ENCODE peak calls at places on chromosomes 13 and 19, in six cellular contexts. V is bronchial epithelial cell, B is tibial nerve, L is uterus, O is MM.1S, I is lower leg skin. T is an unnamed sample.

GRCh38 chr19:33171916-33172359 is 22.2 kb upstream of the LRP3 start:
- DNase-seq in V (peak), B (no peak), L (no peak), O (no peak), I (no peak), T (no peak)

GRCh38 chr19:41861846-41862245 is 1.8 kb downstream of the RPS19 start:
- DNase-seq in V (no peak), B (no peak), L (no peak), O (no peak), I (no peak), T (no peak)

GRCh38 chr13:94825507-94825906 is 113.2 kb upstream of the SOX21 start:
- DNase-seq in V (no peak), B (peak), L (peak), O (no peak), I (peak), T (no peak)

GRCh38 chr13:41034862-41035261 is 15.7 kb upstream of the ELF1 start:
- DNase-seq in V (peak), B (no peak), L (no peak), O (no peak), I (no peak), T (no peak)

GRCh38 chr13:28199089-28199488 is 60.7 kb downstream of the PAN3 start:
- DNase-seq in V (no peak), B (no peak), L (no peak), O (no peak), I (no peak), T (no peak)

GRCh38 chr13:107238262-107238661 is 670.3 kb upstream of the ARGLU1 start:
- DNase-seq in V (no peak), B (no peak), L (no peak), O (no peak), I (no peak), T (no peak)

GRCh38 chr19:46495789-46496099 is at the start of gene PNMA8B:
- DNase-seq in V (peak), B (no peak), L (no peak), O (peak), I (no peak), T (peak)

GRCh38 chr13:113851480-113851803 is 12.4 kb downstream of the GAS6 start:
- DNase-seq in V (no peak), B (no peak), L (no peak), O (no peak), I (no peak), T (no peak)

GRCh38 chr19:38046254-38047047 is 139.4 kb downstream of the SIPA1L3 start:
- DNase-seq in V (no peak), B (no peak), L (no peak), O (no peak), I (no peak), T (peak)

GRCh38 chr13:107992542-107992941 is 222.8 kb downstream of the LIG4 start:
- DNase-seq in V (peak), B (no peak), L (no peak), O (no peak), I (no peak), T (no peak)

GRCh38 chr19:18900700-18901502 is 4.9 kb upstream of the CERS1 start:
- DNase-seq in V (no peak), B (no peak), L (no peak), O (no peak), I (no peak), T (no peak)

GRCh38 chr19:43984687-43985000 is 656 bp downstream of the ZNF155 start:
- DNase-seq in V (no peak), B (no peak), L (no peak), O (no peak), I (no peak), T (no peak)

GRCh38 chr19:51607077-51607476 is 23.1 kb downstream of the SIGLEC5 start:
- DNase-seq in V (no peak), B (no peak), L (no peak), O (peak), I (no peak), T (peak)

GRCh38 chr13:48028066-48028465 is 9.5 kb upstream of the NUDT15 start:
- DNase-seq in V (peak), B (no peak), L (no peak), O (no peak), I (no peak), T (no peak)

GRCh38 chr13:22926176-22927007 is 254.4 kb upstream of the SGCG start:
- DNase-seq in V (peak), B (peak), L (peak), O (no peak), I (peak), T (no peak)

GRCh38 chr13:96200810-96201209 is 110.9 kb downstream of the HS6ST3 start:
- DNase-seq in V (no peak), B (no peak), L (no peak), O (no peak), I (no peak), T (no peak)
- TF ChIP-seq CTCF in V (no peak), B (no peak), L (no peak), O (no peak), I (no peak), T (no peak)

GRCh38 chr19:11598746-11599145 is 1.5 kb downstream of the ZNF627 start:
- DNase-seq in V (no peak), B (no peak), L (no peak), O (no peak), I (no peak), T (no peak)
- H3K4me3 ChIP-seq in V (no peak), B (no peak), L (no peak), O (no peak), I (no peak), T (no peak)

GRCh38 chr19:29016353-29016752 is 196.6 kb downstream of the UQCRFS1 start:
- DNase-seq in V (no peak), B (no peak), L (no peak), O (no peak), I (no peak), T (no peak)

GRCh38 chr19:29013988-29014387 is 199.0 kb downstream of the UQCRFS1 start:
- DNase-seq in V (no peak), B (no peak), L (no peak), O (no peak), I (no peak), T (no peak)

GRCh38 chr19:29015569-29015968 is 197.4 kb downstream of the UQCRFS1 start:
- DNase-seq in V (no peak), B (no peak), L (no peak), O (no peak), I (no peak), T (no peak)

GRCh38 chr19:29013325-29013724 is 199.6 kb downstream of the UQCRFS1 start:
- DNase-seq in V (no peak), B (no peak), L (no peak), O (no peak), I (no peak), T (no peak)

DNA sequence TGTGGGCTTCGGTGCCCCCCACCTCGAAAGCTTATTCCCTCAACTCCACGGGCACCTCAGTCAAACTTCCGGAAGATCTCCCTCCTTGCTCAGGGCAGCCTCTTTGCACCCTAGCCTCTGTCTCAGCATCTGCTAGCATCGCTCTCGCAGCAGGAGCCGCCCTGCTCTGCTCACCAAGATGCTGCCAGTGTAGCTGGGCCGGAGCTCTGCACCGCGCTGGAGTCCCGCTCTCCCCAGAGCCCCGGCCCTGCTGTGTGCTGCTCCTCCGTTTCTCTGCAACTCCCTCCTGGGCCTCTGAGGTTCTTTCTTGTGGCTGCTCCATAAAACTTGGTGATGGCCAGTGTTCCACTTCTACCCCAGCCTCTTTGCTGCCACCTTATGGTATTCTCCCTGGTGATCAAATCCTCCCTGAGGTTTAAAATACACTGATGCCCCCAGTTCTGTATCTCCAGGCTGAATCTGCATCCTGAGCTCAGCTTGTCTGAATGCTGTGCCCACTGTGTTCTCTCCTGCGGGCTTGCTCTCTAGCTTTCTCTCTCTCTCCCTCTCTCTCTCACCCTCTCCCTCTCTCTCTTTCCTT is 198.0 kb downstream of the UQCRFS1 start:
- DNase-seq in V (no peak), B (no peak), L (no peak), O (no peak), I (no peak), T (no peak)
- TF ChIP-seq CTCF in V (no peak), B (no peak), L (no peak), O (no peak), I (no peak), T (no peak)

GRCh38 chr19:640156-640548 is 473 bp downstream of the FGF22 start:
- DNase-seq in V (no peak), B (no peak), L (no peak), O (no peak), I (no peak), T (no peak)

GRCh38 chr19:639251-640155 is at the start of gene FGF22:
- DNase-seq in V (peak), B (peak), L (peak), O (peak), I (peak), T (peak)

GRCh38 chr19:640606-641170 is 1.0 kb downstream of the FGF22 start:
- DNase-seq in V (no peak), B (no peak), L (no peak), O (no peak), I (no peak), T (no peak)

GRCh38 chr19:641702-642101 is 2.0 kb downstream of the FGF22 start:
- DNase-seq in V (no peak), B (no peak), L (no peak), O (no peak), I (no peak), T (no peak)

DNA sequence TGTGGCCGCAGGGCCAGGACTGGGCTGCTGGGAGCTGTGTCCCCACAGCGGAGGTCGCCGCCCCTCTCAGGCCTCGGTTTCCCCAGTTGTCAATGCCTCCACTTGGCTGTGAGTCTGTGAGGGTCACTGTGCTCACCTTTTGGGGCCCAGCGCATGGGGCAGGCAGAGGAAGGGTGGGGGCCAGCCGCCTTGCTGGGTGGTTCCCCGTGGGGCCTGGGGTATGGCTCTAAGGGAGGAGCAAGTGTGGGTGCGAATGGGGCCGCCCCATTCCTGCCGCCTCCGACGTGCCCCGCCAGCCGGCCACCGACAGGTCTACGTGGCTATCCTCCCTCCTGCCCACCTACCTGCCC is 803 bp upstream of the FGF22 start:
- DNase-seq in V (no peak), B (no peak), L (no peak), O (no peak), I (no peak), T (no peak)
- H3K4me3 ChIP-seq in V (no peak), B (peak), L (peak), O (peak), I (no peak), T (no peak)

DNA sequence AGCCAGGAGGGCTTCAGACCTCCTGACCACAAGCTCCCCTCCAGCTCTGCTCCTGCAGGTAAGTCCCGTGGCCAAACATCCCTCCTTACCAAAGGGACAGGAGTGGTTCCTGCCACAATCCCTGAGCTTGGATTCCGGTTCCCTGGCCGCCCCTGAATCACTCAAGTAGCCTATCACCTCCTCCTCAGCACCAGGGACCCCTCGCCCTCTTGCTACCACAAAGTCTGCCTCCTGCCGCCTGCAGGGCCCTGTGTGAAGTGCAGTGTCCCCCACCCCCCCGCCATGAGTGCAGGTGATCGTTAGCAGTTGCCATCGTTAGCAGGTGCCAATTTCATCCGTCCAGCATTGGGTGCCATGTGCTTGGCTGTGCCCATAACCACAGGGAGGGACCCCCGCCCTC is 40.8 kb upstream of the RANBP3 start:
- DNase-seq in V (no peak), B (no peak), L (no peak), O (no peak), I (no peak), T (peak)
- TF ChIP-seq CTCF in V (peak), B (no peak), L (no peak), O (peak), I (no peak), T (peak)

GRCh38 chr13:80497978-80498377 is 157.1 kb upstream of the SPRY2 start:
- DNase-seq in V (no peak), B (no peak), L (no peak), O (no peak), I (no peak), T (no peak)

GRCh38 chr13:80498433-80498832 is 157.5 kb upstream of the SPRY2 start:
- DNase-seq in V (no peak), B (no peak), L (no peak), O (no peak), I (no peak), T (no peak)

GRCh38 chr13:80499536-80500280 is 158.8 kb upstream of the SPRY2 start:
- DNase-seq in V (no peak), B (no peak), L (no peak), O (no peak), I (no peak), T (no peak)

GRCh38 chr13:80497439-80497838 is 156.5 kb upstream of the SPRY2 start:
- DNase-seq in V (no peak), B (no peak), L (no peak), O (no peak), I (no peak), T (no peak)

GRCh38 chr13:80497007-80497406 is 156.1 kb upstream of the SPRY2 start:
- DNase-seq in V (no peak), B (no peak), L (no peak), O (no peak), I (no peak), T (no peak)
- H3K4me3 ChIP-seq in V (no peak), B (no peak), L (no peak), O (no peak), I (no peak), T (no peak)

GRCh38 chr13:24625870-24626419 is 54.3 kb upstream of the ATP12A start:
- DNase-seq in V (no peak), B (no peak), L (no peak), O (no peak), I (no peak), T (peak)

GRCh38 chr13:24625324-24625723 is 54.9 kb upstream of the ATP12A start:
- DNase-seq in V (no peak), B (no peak), L (no peak), O (no peak), I (no peak), T (peak)

GRCh38 chr13:24627864-24628418 is 52.3 kb upstream of the ATP12A start:
- DNase-seq in V (no peak), B (no peak), L (no peak), O (no peak), I (no peak), T (no peak)

GRCh38 chr13:24626449-24626848 is 53.8 kb upstream of the ATP12A start:
- DNase-seq in V (no peak), B (no peak), L (no peak), O (no peak), I (no peak), T (no peak)

GRCh38 chr13:24627090-24627714 is 53.0 kb upstream of the ATP12A start:
- DNase-seq in V (no peak), B (no peak), L (no peak), O (no peak), I (no peak), T (no peak)
- TF ChIP-seq CTCF in V (peak), B (no peak), L (no peak), O (peak), I (no peak), T (no peak)

GRCh38 chr19:54526972-54527371 is 24.3 kb downstream of the LAIR2 start:
- DNase-seq in V (no peak), B (no peak), L (no peak), O (no peak), I (no peak), T (no peak)
- H3K4me3 ChIP-seq in V (no peak), B (no peak), L (no peak), O (no peak), I (no peak), T (no peak)

T was measured in GM12865.